ENCODE peak calls at places on chromosomes 6 and 20, in nine cellular contexts. One of them, this sample, is unnamed.
A peak's percentile ranks its signal among the peaks of the same experiment; 100 is the strongest.

GRCh38 chr20:2585811-2586210 is 49.4 kb downstream of the TMC2 start:
- DNase-seq in CD4-positive, alpha-beta T cell: no peak
- DNase-seq in effector memory CD4-positive, alpha-beta T cell: no peak
- DNase-seq in T-helper 2 cell: no peak
- DNase-seq in AG04450: peak; percentile 7
- DNase-seq in omental fat pad: no peak
- DNase-seq in HT1080: peak; percentile 83
- DNase-seq in psoas muscle: no peak
- DNase-seq in AG08396: peak; percentile 38
- DNase-seq in this sample: no peak

GRCh38 chr20:36830791-36831691 is 44.9 kb upstream of the TLDC2 start:
- DNase-seq in T-helper 2 cell: no peak
- DNase-seq in HT1080: no peak
- DNase-seq in omental fat pad: no peak
- DNase-seq in AG04450: no peak
- DNase-seq in AG08396: peak; percentile 75
- DNase-seq in CD4-positive, alpha-beta T cell: no peak
- DNase-seq in effector memory CD4-positive, alpha-beta T cell: no peak
- DNase-seq in psoas muscle: peak; percentile 74
- DNase-seq in this sample: no peak

GRCh38 chr6:33667776-33668175 is 43.7 kb downstream of the UQCC2 start:
- DNase-seq in psoas muscle: no peak
- DNase-seq in effector memory CD4-positive, alpha-beta T cell: no peak
- DNase-seq in T-helper 2 cell: no peak
- DNase-seq in AG08396: no peak
- DNase-seq in CD4-positive, alpha-beta T cell: no peak
- DNase-seq in HT1080: no peak
- DNase-seq in AG04450: no peak
- DNase-seq in omental fat pad: no peak
- DNase-seq in this sample: no peak

GRCh38 chr6:117451607-117452164 is 25.9 kb upstream of the ROS1 start:
- DNase-seq in HT1080: no peak
- DNase-seq in AG04450: no peak
- DNase-seq in psoas muscle: no peak
- DNase-seq in effector memory CD4-positive, alpha-beta T cell: no peak
- DNase-seq in omental fat pad: no peak
- DNase-seq in T-helper 2 cell: no peak
- DNase-seq in CD4-positive, alpha-beta T cell: no peak
- DNase-seq in AG08396: no peak
- DNase-seq in this sample: no peak

GRCh38 chr20:4171538-4172116 is 156.3 kb upstream of the RNF24 start:
- DNase-seq in AG04450: no peak
- DNase-seq in CD4-positive, alpha-beta T cell: no peak
- DNase-seq in psoas muscle: no peak
- DNase-seq in omental fat pad: no peak
- DNase-seq in AG08396: no peak
- DNase-seq in T-helper 2 cell: no peak
- DNase-seq in HT1080: no peak
- DNase-seq in effector memory CD4-positive, alpha-beta T cell: no peak
- DNase-seq in this sample: peak; percentile 44

GRCh38 chr6:30819287-30819917 is 64.9 kb upstream of the DDR1 start:
- DNase-seq in effector memory CD4-positive, alpha-beta T cell: no peak
- DNase-seq in AG04450: no peak
- DNase-seq in omental fat pad: no peak
- DNase-seq in HT1080: peak; percentile 42
- DNase-seq in psoas muscle: no peak
- DNase-seq in T-helper 2 cell: peak; percentile 22
- DNase-seq in CD4-positive, alpha-beta T cell: no peak
- DNase-seq in AG08396: no peak
- DNase-seq in this sample: no peak

GRCh38 chr6:107972413-107973096 is 14.5 kb upstream of the SEC63 start:
- DNase-seq in AG08396: no peak
- DNase-seq in AG04450: no peak
- DNase-seq in T-helper 2 cell: no peak
- DNase-seq in psoas muscle: no peak
- DNase-seq in HT1080: no peak
- DNase-seq in CD4-positive, alpha-beta T cell: no peak
- DNase-seq in omental fat pad: no peak
- DNase-seq in effector memory CD4-positive, alpha-beta T cell: no peak
- DNase-seq in this sample: no peak

GRCh38 chr20:45229264-45230056 is 8.3 kb downstream of the SEMG2 start:
- DNase-seq in T-helper 2 cell: peak; percentile 46
- DNase-seq in AG04450: no peak
- DNase-seq in psoas muscle: no peak
- DNase-seq in HT1080: peak; percentile 54
- DNase-seq in CD4-positive, alpha-beta T cell: no peak
- DNase-seq in effector memory CD4-positive, alpha-beta T cell: no peak
- DNase-seq in AG08396: no peak
- DNase-seq in omental fat pad: no peak
- DNase-seq in this sample: no peak

GRCh38 chr6:90753820-90754604 is 167.1 kb upstream of the MAP3K7 start:
- DNase-seq in AG08396: no peak
- DNase-seq in omental fat pad: no peak
- DNase-seq in AG04450: no peak
- DNase-seq in HT1080: no peak
- DNase-seq in CD4-positive, alpha-beta T cell: no peak
- DNase-seq in psoas muscle: no peak
- DNase-seq in effector memory CD4-positive, alpha-beta T cell: no peak
- DNase-seq in T-helper 2 cell: no peak
- DNase-seq in this sample: no peak

GRCh38 chr20:6711950-6712634 is 55.4 kb upstream of the BMP2 start:
- DNase-seq in omental fat pad: no peak
- DNase-seq in HT1080: no peak
- DNase-seq in AG08396: no peak
- DNase-seq in T-helper 2 cell: no peak
- DNase-seq in psoas muscle: no peak
- DNase-seq in CD4-positive, alpha-beta T cell: no peak
- DNase-seq in AG04450: no peak
- DNase-seq in effector memory CD4-positive, alpha-beta T cell: no peak
- DNase-seq in this sample: no peak

GRCh38 chr20:24305366-24305765 is 164.1 kb upstream of the SYNDIG1 start:
- DNase-seq in effector memory CD4-positive, alpha-beta T cell: no peak
- DNase-seq in HT1080: no peak
- DNase-seq in omental fat pad: no peak
- DNase-seq in CD4-positive, alpha-beta T cell: no peak
- DNase-seq in psoas muscle: no peak
- DNase-seq in AG04450: no peak
- DNase-seq in AG08396: no peak
- DNase-seq in T-helper 2 cell: no peak
- DNase-seq in this sample: no peak

GRCh38 chr6:2765896-2766766 is 938 bp downstream of the WRNIP1 start:
- DNase-seq in CD4-positive, alpha-beta T cell: peak; percentile 25
- DNase-seq in omental fat pad: no peak
- DNase-seq in effector memory CD4-positive, alpha-beta T cell: peak; percentile 17
- DNase-seq in T-helper 2 cell: peak; percentile 55
- DNase-seq in HT1080: no peak
- DNase-seq in psoas muscle: peak; percentile 58
- DNase-seq in AG08396: peak; percentile 79
- DNase-seq in AG04450: no peak
- DNase-seq in this sample: peak; percentile 77

GRCh38 chr20:54254596-54254995 is 46.7 kb downstream of the PFDN4 start:
- DNase-seq in psoas muscle: no peak
- DNase-seq in AG04450: no peak
- DNase-seq in effector memory CD4-positive, alpha-beta T cell: no peak
- DNase-seq in CD4-positive, alpha-beta T cell: no peak
- DNase-seq in T-helper 2 cell: no peak
- DNase-seq in omental fat pad: no peak
- DNase-seq in AG08396: no peak
- DNase-seq in HT1080: peak; percentile 27
- DNase-seq in this sample: no peak

GRCh38 chr6:36728289-36729168 is 30.9 kb downstream of the RAB44 start:
- DNase-seq in AG08396: no peak
- DNase-seq in psoas muscle: no peak
- DNase-seq in AG04450: no peak
- DNase-seq in T-helper 2 cell: no peak
- DNase-seq in omental fat pad: no peak
- DNase-seq in CD4-positive, alpha-beta T cell: no peak
- DNase-seq in HT1080: no peak
- DNase-seq in effector memory CD4-positive, alpha-beta T cell: no peak
- DNase-seq in this sample: no peak

GRCh38 chr20:16709017-16709416 is 20.8 kb upstream of the SNRPB2 start:
- DNase-seq in AG04450: no peak
- DNase-seq in omental fat pad: no peak
- DNase-seq in psoas muscle: no peak
- DNase-seq in AG08396: no peak
- DNase-seq in CD4-positive, alpha-beta T cell: no peak
- DNase-seq in T-helper 2 cell: peak; percentile 89
- DNase-seq in effector memory CD4-positive, alpha-beta T cell: no peak
- DNase-seq in HT1080: no peak
- DNase-seq in this sample: no peak

GRCh38 chr6:134174790-134175531 is 122.5 kb upstream of the SLC2A12 start:
- DNase-seq in CD4-positive, alpha-beta T cell: peak; percentile 93
- DNase-seq in effector memory CD4-positive, alpha-beta T cell: peak; percentile 91
- DNase-seq in HT1080: peak; percentile 86
- DNase-seq in psoas muscle: peak; percentile 93
- DNase-seq in T-helper 2 cell: peak; percentile 90
- DNase-seq in AG04450: peak; percentile 67
- DNase-seq in omental fat pad: peak; percentile 81
- DNase-seq in AG08396: peak; percentile 94
- DNase-seq in this sample: peak; percentile 96

GRCh38 chr6:71444222-71444621 is 155.6 kb downstream of the OGFRL1 start:
- DNase-seq in AG08396: no peak
- DNase-seq in effector memory CD4-positive, alpha-beta T cell: no peak
- DNase-seq in T-helper 2 cell: no peak
- DNase-seq in HT1080: peak; percentile 8
- DNase-seq in CD4-positive, alpha-beta T cell: no peak
- DNase-seq in omental fat pad: no peak
- DNase-seq in psoas muscle: no peak
- DNase-seq in AG04450: no peak
- DNase-seq in this sample: peak; percentile 37

GRCh38 chr20:46220808-46221207 is 87.5 kb downstream of the CDH22 start:
- DNase-seq in psoas muscle: no peak
- DNase-seq in effector memory CD4-positive, alpha-beta T cell: no peak
- DNase-seq in AG08396: no peak
- DNase-seq in omental fat pad: no peak
- DNase-seq in T-helper 2 cell: no peak
- DNase-seq in HT1080: no peak
- DNase-seq in CD4-positive, alpha-beta T cell: no peak
- DNase-seq in AG04450: no peak
- DNase-seq in this sample: peak; percentile 88

GRCh38 chr6:84872996-84873395 is 108.6 kb upstream of the TBX18 start:
- DNase-seq in AG08396: no peak
- DNase-seq in T-helper 2 cell: no peak
- DNase-seq in effector memory CD4-positive, alpha-beta T cell: no peak
- DNase-seq in AG04450: no peak
- DNase-seq in HT1080: no peak
- DNase-seq in psoas muscle: no peak
- DNase-seq in omental fat pad: no peak
- DNase-seq in CD4-positive, alpha-beta T cell: no peak
- DNase-seq in this sample: no peak

GRCh38 chr6:35668708-35669440 is 19.8 kb downstream of the FKBP5 start:
- DNase-seq in AG04450: no peak
- DNase-seq in HT1080: peak; percentile 31
- DNase-seq in AG08396: no peak
- DNase-seq in effector memory CD4-positive, alpha-beta T cell: no peak
- DNase-seq in CD4-positive, alpha-beta T cell: no peak
- DNase-seq in psoas muscle: no peak
- DNase-seq in omental fat pad: no peak
- DNase-seq in T-helper 2 cell: no peak
- DNase-seq in this sample: no peak

GRCh38 chr20:44883214-44883902 is 2.1 kb upstream of the YWHAB start:
- DNase-seq in T-helper 2 cell: no peak
- DNase-seq in AG08396: no peak
- DNase-seq in HT1080: no peak
- DNase-seq in psoas muscle: no peak
- DNase-seq in omental fat pad: no peak
- DNase-seq in effector memory CD4-positive, alpha-beta T cell: no peak
- DNase-seq in CD4-positive, alpha-beta T cell: no peak
- DNase-seq in AG04450: no peak
- DNase-seq in this sample: no peak

GRCh38 chr6:72741083-72741482 is 119.2 kb downstream of the KCNQ5 start:
- DNase-seq in AG08396: no peak
- DNase-seq in T-helper 2 cell: no peak
- DNase-seq in effector memory CD4-positive, alpha-beta T cell: no peak
- DNase-seq in AG04450: no peak
- DNase-seq in HT1080: no peak
- DNase-seq in CD4-positive, alpha-beta T cell: no peak
- DNase-seq in psoas muscle: no peak
- DNase-seq in omental fat pad: no peak
- DNase-seq in this sample: no peak

GRCh38 chr20:11676618-11677289 is 240.9 kb upstream of the BTBD3 start:
- DNase-seq in psoas muscle: peak; percentile 26
- DNase-seq in CD4-positive, alpha-beta T cell: no peak
- DNase-seq in effector memory CD4-positive, alpha-beta T cell: no peak
- DNase-seq in T-helper 2 cell: peak; percentile 3
- DNase-seq in AG08396: peak; percentile 64
- DNase-seq in HT1080: peak; percentile 28
- DNase-seq in omental fat pad: no peak
- DNase-seq in AG04450: peak; percentile 15
- DNase-seq in this sample: peak; percentile 52

GRCh38 chr6:3471711-3472110 is 14.9 kb upstream of the SLC22A23 start:
- DNase-seq in AG04450: no peak
- DNase-seq in AG08396: no peak
- DNase-seq in omental fat pad: no peak
- DNase-seq in T-helper 2 cell: no peak
- DNase-seq in psoas muscle: no peak
- DNase-seq in effector memory CD4-positive, alpha-beta T cell: no peak
- DNase-seq in CD4-positive, alpha-beta T cell: no peak
- DNase-seq in HT1080: no peak
- DNase-seq in this sample: no peak

GRCh38 chr6:40146902-40147301 is 212.6 kb upstream of the MOCS1 start:
- DNase-seq in CD4-positive, alpha-beta T cell: no peak
- DNase-seq in omental fat pad: no peak
- DNase-seq in AG08396: no peak
- DNase-seq in psoas muscle: no peak
- DNase-seq in effector memory CD4-positive, alpha-beta T cell: no peak
- DNase-seq in T-helper 2 cell: no peak
- DNase-seq in AG04450: no peak
- DNase-seq in HT1080: no peak
- DNase-seq in this sample: no peak

GRCh38 chr6:25318589-25318988 is 39.4 kb downstream of the CARMIL1 start:
- DNase-seq in AG08396: no peak
- DNase-seq in CD4-positive, alpha-beta T cell: no peak
- DNase-seq in effector memory CD4-positive, alpha-beta T cell: no peak
- DNase-seq in AG04450: no peak
- DNase-seq in omental fat pad: no peak
- DNase-seq in psoas muscle: no peak
- DNase-seq in HT1080: no peak
- DNase-seq in T-helper 2 cell: no peak
- DNase-seq in this sample: no peak

GRCh38 chr20:40600441-40601235 is 88.4 kb downstream of the MAFB start:
- DNase-seq in AG04450: no peak
- DNase-seq in AG08396: no peak
- DNase-seq in T-helper 2 cell: no peak
- DNase-seq in HT1080: peak; percentile 15
- DNase-seq in effector memory CD4-positive, alpha-beta T cell: no peak
- DNase-seq in CD4-positive, alpha-beta T cell: no peak
- DNase-seq in psoas muscle: no peak
- DNase-seq in omental fat pad: no peak
- DNase-seq in this sample: no peak

GRCh38 chr6:117034547-117034946 is 157.5 kb downstream of the RFX6 start:
- DNase-seq in T-helper 2 cell: no peak
- DNase-seq in AG08396: no peak
- DNase-seq in CD4-positive, alpha-beta T cell: no peak
- DNase-seq in psoas muscle: no peak
- DNase-seq in HT1080: no peak
- DNase-seq in omental fat pad: no peak
- DNase-seq in effector memory CD4-positive, alpha-beta T cell: no peak
- DNase-seq in AG04450: no peak
- DNase-seq in this sample: no peak